ENCODE peak calls at places on chromosomes 2 and 18, in ten cellular contexts. C is AML-193; Y is NCI-H1105 treated with DMSO at 0.1 percent for 48 hours; A is activated naive CD4-positive, alpha-beta T cell; Q is occipital lobe; W is NCI-H1092 treated with DMSO at 0.1 percent for 48 hours; G is foreskin melanocyte; D is vagina; O is Daoy; P is HuH-7.5. B is an unnamed sample.

GRCh38 chr2:44291281-44292248 is 16.3 kb downstream of the SLC3A1 start:
- DNase-seq in C (peak), Y (peak), A (no peak), Q (peak), W (peak), G (peak), D (no peak), O (peak), P (peak), B (peak)

GRCh38 chr2:185984670-185985069 is 246.1 kb downstream of the FSIP2 start:
- DNase-seq in C (no peak), Y (no peak), A (no peak), Q (no peak), W (no peak), G (no peak), D (no peak), O (no peak), P (no peak), B (no peak)

GRCh38 chr18:62523631-62524442 is 1.0 kb downstream of the ZCCHC2 start:
- DNase-seq in C (no peak), Y (peak), A (peak), Q (no peak), W (peak), G (no peak), D (no peak), O (peak), P (no peak), B (no peak)

GRCh38 chr18:77068321-77068841 is 64.2 kb downstream of the MBP start:
- DNase-seq in C (no peak), Y (no peak), A (no peak), Q (no peak), W (no peak), G (no peak), D (no peak), O (no peak), P (no peak), B (no peak)

GRCh38 chr18:3213231-3214059 is 6.3 kb downstream of the MYOM1 start:
- DNase-seq in C (peak), Y (no peak), A (no peak), Q (no peak), W (no peak), G (no peak), D (no peak), O (no peak), P (peak), B (no peak)

GRCh38 chr2:11753886-11754704 is 7.7 kb downstream of the LPIN1 start:
- DNase-seq in C (no peak), Y (peak), A (no peak), Q (no peak), W (peak), G (no peak), D (no peak), O (peak), P (no peak), B (no peak)

GRCh38 chr18:55588001-55588875 is at the start of gene TCF4:
- DNase-seq in C (peak), Y (peak), A (no peak), Q (peak), W (peak), G (peak), D (no peak), O (peak), P (peak), B (peak)

GRCh38 chr18:63553117-63553516 is 10.9 kb downstream of the SERPINB12 start:
- DNase-seq in C (peak), Y (no peak), A (no peak), Q (no peak), W (no peak), G (peak), D (no peak), O (peak), P (no peak), B (no peak)

GRCh38 chr18:1302861-1303260 is 398.2 kb downstream of the ADCYAP1 start:
- DNase-seq in C (no peak), Y (peak), A (no peak), Q (no peak), W (no peak), G (no peak), D (no peak), O (no peak), P (no peak), B (no peak)

GRCh38 chr2:170235860-170236638 is 58.1 kb downstream of the MYO3B start:
- DNase-seq in C (peak), Y (peak), A (no peak), Q (no peak), W (peak), G (peak), D (no peak), O (peak), P (peak), B (peak)

GRCh38 chr2:218257390-218257981 is 3.3 kb upstream of the GPBAR1 start:
- DNase-seq in C (peak), Y (no peak), A (peak), Q (no peak), W (no peak), G (peak), D (no peak), O (peak), P (peak), B (no peak)

GRCh38 chr2:173806761-173807160 is 158.4 kb downstream of the SP3 start:
- DNase-seq in C (no peak), Y (no peak), A (no peak), Q (no peak), W (no peak), G (no peak), D (no peak), O (no peak), P (no peak), B (no peak)

GRCh38 chr2:69188174-69188900 is 175.4 kb downstream of the ANTXR1 start:
- DNase-seq in C (no peak), Y (no peak), A (no peak), Q (no peak), W (no peak), G (peak), D (no peak), O (no peak), P (no peak), B (no peak)

GRCh38 chr2:236714061-236714460 is 144.4 kb downstream of the ACKR3 start:
- DNase-seq in C (no peak), Y (no peak), A (no peak), Q (no peak), W (no peak), G (no peak), D (no peak), O (no peak), P (no peak), B (no peak)

GRCh38 chr2:23596316-23596885 is 211.4 kb downstream of the KLHL29 start:
- DNase-seq in C (no peak), Y (no peak), A (no peak), Q (no peak), W (no peak), G (no peak), D (no peak), O (peak), P (no peak), B (no peak)

GRCh38 chr2:143901185-143901842 is 618.6 kb downstream of the ZEB2 start:
- DNase-seq in C (no peak), Y (no peak), A (no peak), Q (no peak), W (no peak), G (no peak), D (no peak), O (peak), P (no peak), B (no peak)

GRCh38 chr2:25042321-25043240 is 705 bp downstream of the EFR3B start:
- DNase-seq in C (no peak), Y (peak), A (no peak), Q (peak), W (peak), G (peak), D (no peak), O (peak), P (peak), B (no peak)

GRCh38 chr2:20594957-20595356 is 55.9 kb downstream of the HS1BP3 start:
- DNase-seq in C (no peak), Y (no peak), A (no peak), Q (no peak), W (no peak), G (no peak), D (no peak), O (no peak), P (no peak), B (no peak)

GRCh38 chr2:235857613-235858012 is 310.6 kb downstream of the GBX2 start:
- DNase-seq in C (no peak), Y (no peak), A (no peak), Q (no peak), W (no peak), G (no peak), D (no peak), O (no peak), P (no peak), B (no peak)

GRCh38 chr2:62794791-62795190 is 89.3 kb downstream of the EHBP1 start:
- DNase-seq in C (no peak), Y (peak), A (no peak), Q (no peak), W (no peak), G (peak), D (no peak), O (peak), P (no peak), B (peak)

GRCh38 chr2:101328474-101329007 is 20.0 kb upstream of the RNF149 start:
- DNase-seq in C (peak), Y (no peak), A (no peak), Q (no peak), W (no peak), G (no peak), D (no peak), O (peak), P (no peak), B (no peak)

GRCh38 chr2:157492189-157492773 is 48.4 kb upstream of the CYTIP start:
- DNase-seq in C (peak), Y (peak), A (peak), Q (peak), W (peak), G (peak), D (no peak), O (peak), P (peak), B (peak)

GRCh38 chr18:8162797-8163196 is 446.4 kb upstream of the RAB12 start:
- DNase-seq in C (no peak), Y (peak), A (no peak), Q (no peak), W (peak), G (no peak), D (no peak), O (no peak), P (no peak), B (no peak)

GRCh38 chr2:127515383-127515915 is 10.8 kb downstream of the IWS1 start:
- DNase-seq in C (no peak), Y (no peak), A (no peak), Q (no peak), W (no peak), G (no peak), D (no peak), O (no peak), P (no peak), B (no peak)

B was measured in NCI-H446 treated with DMSO at 0.1 percent for 48 hours.